ENCODE peak calls at places on chromosome X, in ten cellular contexts. R is T-cell; G is stimulated activated naive CD8-positive, alpha-beta T cell treated with anti-CD3 and anti-CD28 coated beads, Interleukin-15, amount 100 ng/mL, for 72 hours; C is Right ventricle myocardium superior; Y is OCI-LY7; P is RKO; E is naive B cell; V is endothelial cell of umbilical vein; A is endothelial cell; W is GM12892. T is an unnamed sample.

GRCh38 chrX:44785652-44786051 is 58.2 kb upstream of the DUSP21 start:
- DNase-seq in Y (no peak), E (no peak), V (no peak), P (peak), W (no peak), R (no peak), C (no peak), A (no peak), G (no peak), T (peak)

GRCh38 chrX:7690842-7691241 is 152.1 kb upstream of the VCX start:
- DNase-seq in Y (no peak), A (no peak), C (no peak), W (no peak), P (no peak), R (no peak), E (no peak), G (no peak), V (no peak), T (no peak)

GRCh38 chrX:131792789-131793462 is 230.2 kb upstream of the STK26 start:
- DNase-seq in Y (peak), P (peak), C (no peak), G (no peak), A (peak), V (no peak), E (peak), W (no peak), R (no peak), T (no peak)

GRCh38 chrX:8988456-8988855 is 45.5 kb downstream of the FAM9B start:
- DNase-seq in G (no peak), P (no peak), A (no peak), W (no peak), R (no peak), E (no peak), C (peak), V (no peak), Y (no peak), T (peak)

GRCh38 chrX:135432881-135433521 is 11.3 kb downstream of the SMIM10L2A start:
- DNase-seq in C (no peak), R (no peak), V (no peak), Y (no peak), A (no peak), W (no peak), P (no peak), E (no peak), G (no peak), T (no peak)

GRCh38 chrX:45843518-45843917 is 642.8 kb upstream of the DIPK2B start:
- DNase-seq in V (peak), C (no peak), W (no peak), Y (no peak), P (peak), A (no peak), R (no peak), G (no peak), E (no peak), T (no peak)

GRCh38 chrX:10050481-10050880 is 83.3 kb downstream of the CLDN34 start:
- DNase-seq in R (no peak), Y (no peak), E (no peak), G (no peak), C (no peak), A (peak), W (no peak), P (no peak), V (peak), T (no peak)

GRCh38 chrX:134836497-134836968 is 154.3 kb upstream of the SMIM10 start:
- DNase-seq in P (peak), C (no peak), Y (no peak), V (peak), G (no peak), W (no peak), A (no peak), E (no peak), R (no peak), T (no peak)

GRCh38 chrX:152915541-152916241 is 17.8 kb downstream of the ZNF185 start:
- DNase-seq in C (peak), P (peak), A (peak), W (peak), V (peak), G (no peak), R (no peak), Y (peak), E (peak), T (peak)

GRCh38 chrX:147602297-147602696 is 309.4 kb upstream of the FMR1 start:
- DNase-seq in A (no peak), V (no peak), W (no peak), R (no peak), E (no peak), C (no peak), Y (peak), P (peak), G (no peak), T (no peak)

GRCh38 chrX:31374786-31375185 is 302.9 kb upstream of the FTHL17 start:
- DNase-seq in P (no peak), W (no peak), E (no peak), V (no peak), R (no peak), G (no peak), C (no peak), A (no peak), Y (no peak), T (no peak)

GRCh38 chrX:37905436-37906147 is 58.2 kb upstream of the DYNLT3 start:
- DNase-seq in W (no peak), P (no peak), V (peak), Y (no peak), G (peak), A (peak), E (peak), R (no peak), C (no peak), T (no peak)

GRCh38 chrX:72479324-72480274 is 93.0 kb downstream of the HDAC8 start:
- DNase-seq in P (no peak), C (no peak), W (no peak), G (no peak), A (no peak), Y (no peak), R (no peak), E (no peak), V (no peak), T (no peak)